ENCODE peak calls at places on chromosomes 16 and 17, in six cellular contexts. One of them, this sample, is unnamed.

GRCh38 chr16:11016993-11017392 is 72.6 kb downstream of the CLEC16A start:
- DNase-seq in K562: no peak
- DNase-seq in SK-N-SH: no peak
- DNase-seq in HepG2: peak
- DNase-seq in IMR-90: peak
- DNase-seq in GM12878: no peak
- DNase-seq in this sample: peak

GRCh38 chr17:76816590-76817135 is 51.5 kb upstream of the MGAT5B start:
- DNase-seq in K562: peak
- DNase-seq in SK-N-SH: peak
- DNase-seq in HepG2: peak
- DNase-seq in IMR-90: peak
- DNase-seq in GM12878: no peak
- DNase-seq in this sample: peak

GRCh38 chr17:76678330-76678729 is 32.4 kb downstream of the MXRA7 start:
- DNase-seq in K562: no peak
- DNase-seq in SK-N-SH: no peak
- DNase-seq in HepG2: no peak
- DNase-seq in IMR-90: no peak
- DNase-seq in GM12878: no peak
- DNase-seq in this sample: no peak

GRCh38 chr17:30808785-30809286 is 15.7 kb downstream of the CRLF3 start:
- DNase-seq in K562: no peak
- DNase-seq in SK-N-SH: no peak
- DNase-seq in HepG2: no peak
- DNase-seq in IMR-90: no peak
- DNase-seq in GM12878: peak
- DNase-seq in this sample: no peak

GRCh38 chr17:43169561-43170139 is 1.4 kb upstream of the NBR1 start:
- DNase-seq in K562: peak
- DNase-seq in SK-N-SH: peak
- DNase-seq in HepG2: peak
- DNase-seq in IMR-90: peak
- DNase-seq in GM12878: no peak
- DNase-seq in this sample: peak

GRCh38 chr17:62660629-62661118 is 33.2 kb downstream of the MRC2 start:
- DNase-seq in K562: no peak
- DNase-seq in SK-N-SH: no peak
- DNase-seq in HepG2: no peak
- DNase-seq in IMR-90: no peak
- DNase-seq in GM12878: no peak
- DNase-seq in this sample: no peak

GRCh38 chr17:30586818-30587595 is 109.8 kb downstream of the GOSR1 start:
- DNase-seq in K562: no peak
- DNase-seq in SK-N-SH: no peak
- DNase-seq in HepG2: peak
- DNase-seq in IMR-90: peak
- DNase-seq in GM12878: no peak
- DNase-seq in this sample: peak

GRCh38 chr16:64481497-64481896 is 640.4 kb downstream of the CDH11 start:
- DNase-seq in K562: no peak
- DNase-seq in SK-N-SH: peak
- DNase-seq in HepG2: no peak
- DNase-seq in IMR-90: no peak
- DNase-seq in GM12878: no peak
- DNase-seq in this sample: no peak

GRCh38 chr16:47965439-47965838 is 190.4 kb downstream of the ABCC12 start:
- DNase-seq in K562: no peak
- DNase-seq in SK-N-SH: no peak
- DNase-seq in HepG2: no peak
- DNase-seq in IMR-90: peak
- DNase-seq in GM12878: no peak
- DNase-seq in this sample: no peak

GRCh38 chr16:29808219-29808900 is 2.0 kb downstream of the MAZ start:
- DNase-seq in K562: no peak
- DNase-seq in SK-N-SH: no peak
- DNase-seq in HepG2: no peak
- DNase-seq in IMR-90: no peak
- DNase-seq in GM12878: no peak
- DNase-seq in this sample: no peak

GRCh38 chr17:45387739-45388138 is 44.9 kb downstream of the ARHGAP27 start:
- DNase-seq in K562: no peak
- DNase-seq in SK-N-SH: no peak
- DNase-seq in HepG2: no peak
- DNase-seq in IMR-90: no peak
- DNase-seq in GM12878: no peak
- DNase-seq in this sample: no peak

DNA sequence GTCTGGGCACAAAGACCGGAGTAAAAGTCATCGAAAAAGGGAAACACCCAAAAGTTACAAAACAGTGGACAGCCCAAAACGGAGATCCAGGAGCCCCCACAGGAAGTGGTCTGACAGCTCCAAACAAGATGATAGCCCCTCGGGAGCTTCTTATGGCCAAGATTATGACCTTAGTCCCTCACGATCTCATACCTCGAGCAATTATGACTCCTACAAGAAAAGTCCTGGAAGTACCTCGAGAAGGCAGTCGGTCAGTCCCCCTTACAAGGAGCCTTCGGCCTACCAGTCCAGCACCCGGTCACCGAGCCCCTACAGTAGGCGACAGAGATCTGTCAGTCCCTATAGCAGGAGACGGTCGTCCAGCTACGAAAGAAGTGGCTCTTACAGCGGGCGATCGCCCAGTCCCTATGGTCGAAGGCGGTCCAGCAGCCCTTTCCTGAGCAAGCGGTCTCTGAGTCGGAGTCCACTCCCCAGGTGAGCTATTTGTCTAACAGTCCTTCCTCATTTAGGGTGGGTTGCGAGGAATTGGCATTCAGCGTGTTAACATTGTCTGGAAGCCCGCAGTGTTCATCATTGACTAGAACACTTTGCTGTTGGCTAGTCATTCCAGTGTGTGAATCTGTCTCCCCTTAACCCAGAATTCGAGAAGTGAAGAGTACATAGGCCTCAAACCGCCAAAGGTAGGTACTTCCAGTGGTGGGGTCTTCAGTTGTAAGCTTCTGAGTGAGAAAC is 1.5 kb downstream of the CDK12 start:
- DNase-seq in K562: peak
- DNase-seq in SK-N-SH: peak
- DNase-seq in HepG2: no peak
- DNase-seq in IMR-90: peak
- DNase-seq in GM12878: no peak
- DNase-seq in this sample: no peak
- TF ChIP-seq SMC3 in K562: no peak
- TF ChIP-seq SMC3 in SK-N-SH: no peak
- TF ChIP-seq SMC3 in HepG2: no peak
- TF ChIP-seq SMC3 in IMR-90: no peak
- TF ChIP-seq SMC3 in GM12878: no peak
- TF ChIP-seq SMC3 in this sample: no peak

GRCh38 chr17:39769974-39770587 is 32.3 kb downstream of the GRB7 start:
- DNase-seq in K562: no peak
- DNase-seq in SK-N-SH: no peak
- DNase-seq in HepG2: peak
- DNase-seq in IMR-90: peak
- DNase-seq in GM12878: peak
- DNase-seq in this sample: no peak
- TF ChIP-seq SMC3 in K562: no peak
- TF ChIP-seq SMC3 in SK-N-SH: no peak
- TF ChIP-seq SMC3 in HepG2: no peak
- TF ChIP-seq SMC3 in IMR-90: no peak
- TF ChIP-seq SMC3 in GM12878: no peak
- TF ChIP-seq SMC3 in this sample: no peak

DNA sequence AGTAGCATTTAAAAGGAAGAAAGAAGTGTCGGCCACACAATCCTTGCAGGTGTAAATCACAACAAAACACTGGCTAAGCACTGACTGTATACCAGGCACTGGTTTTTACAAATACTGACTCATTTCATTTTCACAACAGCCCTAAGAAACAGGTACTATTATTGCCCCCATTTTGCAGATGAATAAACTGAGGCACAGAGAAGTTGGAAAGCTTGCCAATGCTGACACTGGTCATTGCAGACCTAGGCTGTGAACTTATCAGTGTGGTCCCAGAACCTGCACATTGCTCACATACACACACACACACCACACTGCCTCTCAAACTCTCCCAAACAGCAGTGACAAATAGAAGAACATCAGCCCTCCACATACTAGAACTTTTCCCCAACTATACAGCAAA is 37.6 kb downstream of the CDYL2 start:
- DNase-seq in K562: no peak
- DNase-seq in SK-N-SH: no peak
- DNase-seq in HepG2: no peak
- DNase-seq in IMR-90: no peak
- DNase-seq in GM12878: no peak
- DNase-seq in this sample: no peak
- TF ChIP-seq SMC3 in K562: no peak
- TF ChIP-seq SMC3 in SK-N-SH: no peak
- TF ChIP-seq SMC3 in HepG2: no peak
- TF ChIP-seq SMC3 in IMR-90: no peak
- TF ChIP-seq SMC3 in GM12878: no peak
- TF ChIP-seq SMC3 in this sample: no peak

GRCh38 chr16:3618782-3619166 is 7.4 kb upstream of the SLX4 start:
- DNase-seq in K562: no peak
- DNase-seq in SK-N-SH: no peak
- DNase-seq in HepG2: no peak
- DNase-seq in IMR-90: no peak
- DNase-seq in GM12878: no peak
- DNase-seq in this sample: no peak
- TF ChIP-seq SMC3 in K562: no peak
- TF ChIP-seq SMC3 in SK-N-SH: no peak
- TF ChIP-seq SMC3 in HepG2: no peak
- TF ChIP-seq SMC3 in IMR-90: no peak
- TF ChIP-seq SMC3 in GM12878: no peak
- TF ChIP-seq SMC3 in this sample: no peak

GRCh38 chr16:3021449-3022207 is 1.5 kb downstream of the TNFRSF12A start:
- DNase-seq in K562: peak
- DNase-seq in SK-N-SH: peak
- DNase-seq in HepG2: peak
- DNase-seq in IMR-90: peak
- DNase-seq in GM12878: no peak
- DNase-seq in this sample: peak

GRCh38 chr16:3023669-3024478 is at the start of the genes HCFC1R1 and THOC6:
- DNase-seq in K562: peak
- DNase-seq in SK-N-SH: peak
- DNase-seq in HepG2: peak
- DNase-seq in IMR-90: peak
- DNase-seq in GM12878: peak
- DNase-seq in this sample: peak

GRCh38 chr16:3022697-3023414 is 886 bp downstream of the HCFC1R1 start:
- DNase-seq in K562: peak
- DNase-seq in SK-N-SH: no peak
- DNase-seq in HepG2: no peak
- DNase-seq in IMR-90: peak
- DNase-seq in GM12878: no peak
- DNase-seq in this sample: peak

GRCh38 chr16:3022208-3022696 is 1.5 kb downstream of the HCFC1R1 start:
- DNase-seq in K562: peak
- DNase-seq in SK-N-SH: no peak
- DNase-seq in HepG2: peak
- DNase-seq in IMR-90: peak
- DNase-seq in GM12878: no peak
- DNase-seq in this sample: peak

DNA sequence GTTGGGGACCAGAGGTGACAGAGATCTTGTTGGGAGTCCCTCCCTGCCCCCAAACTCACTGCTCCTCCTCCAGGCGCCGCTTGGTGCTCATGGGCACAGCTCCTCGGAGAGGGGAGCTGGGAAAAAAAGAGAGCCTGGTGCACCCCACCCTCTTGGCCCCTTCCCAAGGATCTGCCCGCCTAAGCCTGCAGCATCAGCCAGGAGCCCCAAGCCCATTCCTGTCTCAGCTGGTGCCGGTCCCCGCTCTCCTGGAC is 400 bp downstream of the HCFC1R1 start:
- DNase-seq in K562: no peak
- DNase-seq in SK-N-SH: no peak
- DNase-seq in HepG2: no peak
- DNase-seq in IMR-90: peak
- DNase-seq in GM12878: no peak
- DNase-seq in this sample: peak
- TF ChIP-seq SMC3 in K562: no peak
- TF ChIP-seq SMC3 in SK-N-SH: no peak
- TF ChIP-seq SMC3 in HepG2: no peak
- TF ChIP-seq SMC3 in IMR-90: no peak
- TF ChIP-seq SMC3 in GM12878: no peak
- TF ChIP-seq SMC3 in this sample: no peak

GRCh38 chr17:17121162-17121561 is 78.9 kb downstream of the MPRIP start:
- DNase-seq in K562: no peak
- DNase-seq in SK-N-SH: no peak
- DNase-seq in HepG2: no peak
- DNase-seq in IMR-90: no peak
- DNase-seq in GM12878: no peak
- DNase-seq in this sample: no peak

GRCh38 chr17:17124341-17124740 is 81.8 kb downstream of the PLD6 start:
- DNase-seq in K562: no peak
- DNase-seq in SK-N-SH: no peak
- DNase-seq in HepG2: no peak
- DNase-seq in IMR-90: no peak
- DNase-seq in GM12878: no peak
- DNase-seq in this sample: no peak

GRCh38 chr17:17125136-17126084 is 80.7 kb downstream of the PLD6 start:
- DNase-seq in K562: no peak
- DNase-seq in SK-N-SH: peak
- DNase-seq in HepG2: no peak
- DNase-seq in IMR-90: no peak
- DNase-seq in GM12878: no peak
- DNase-seq in this sample: no peak

GRCh38 chr17:17120716-17121115 is 78.5 kb downstream of the MPRIP start:
- DNase-seq in K562: no peak
- DNase-seq in SK-N-SH: peak
- DNase-seq in HepG2: no peak
- DNase-seq in IMR-90: no peak
- DNase-seq in GM12878: no peak
- DNase-seq in this sample: no peak

GRCh38 chr17:17122781-17123483 is 80.7 kb downstream of the MPRIP start:
- DNase-seq in K562: no peak
- DNase-seq in SK-N-SH: no peak
- DNase-seq in HepG2: no peak
- DNase-seq in IMR-90: no peak
- DNase-seq in GM12878: no peak
- DNase-seq in this sample: no peak
- TF ChIP-seq SMC3 in K562: no peak
- TF ChIP-seq SMC3 in SK-N-SH: no peak
- TF ChIP-seq SMC3 in HepG2: no peak
- TF ChIP-seq SMC3 in IMR-90: no peak
- TF ChIP-seq SMC3 in GM12878: no peak
- TF ChIP-seq SMC3 in this sample: no peak

GRCh38 chr17:46977750-46978488 is 1.1 kb downstream of the RPRML start:
- DNase-seq in K562: no peak
- DNase-seq in SK-N-SH: no peak
- DNase-seq in HepG2: no peak
- DNase-seq in IMR-90: no peak
- DNase-seq in GM12878: no peak
- DNase-seq in this sample: no peak

GRCh38 chr17:46978489-46979022 is 497 bp downstream of the RPRML start:
- DNase-seq in K562: no peak
- DNase-seq in SK-N-SH: peak
- DNase-seq in HepG2: no peak
- DNase-seq in IMR-90: no peak
- DNase-seq in GM12878: no peak
- DNase-seq in this sample: peak

GRCh38 chr17:46976626-46977270 is 2.3 kb downstream of the RPRML start:
- DNase-seq in K562: peak
- DNase-seq in SK-N-SH: no peak
- DNase-seq in HepG2: no peak
- DNase-seq in IMR-90: no peak
- DNase-seq in GM12878: no peak
- DNase-seq in this sample: no peak

GRCh38 chr17:46977348-46977747 is 1.7 kb downstream of the RPRML start:
- DNase-seq in K562: peak
- DNase-seq in SK-N-SH: peak
- DNase-seq in HepG2: peak
- DNase-seq in IMR-90: peak
- DNase-seq in GM12878: no peak
- DNase-seq in this sample: peak

GRCh38 chr17:46979023-46979870 is at the start of gene RPRML:
- DNase-seq in K562: peak
- DNase-seq in SK-N-SH: peak
- DNase-seq in HepG2: no peak
- DNase-seq in IMR-90: no peak
- DNase-seq in GM12878: no peak
- DNase-seq in this sample: peak
- TF ChIP-seq SMC3 in K562: no peak
- TF ChIP-seq SMC3 in SK-N-SH: no peak
- TF ChIP-seq SMC3 in HepG2: no peak
- TF ChIP-seq SMC3 in IMR-90: no peak
- TF ChIP-seq SMC3 in GM12878: no peak
- TF ChIP-seq SMC3 in this sample: no peak

This sample was measured in A549.